ENCODE peak calls at places on chromosomes 6 and 20, in four cellular contexts. J, D, E and W are unnamed samples.

GRCh38 chr20:11159728-11160127 is 485.9 kb upstream of the JAG1 start:
- DNase-seq in J (no peak), D (peak; percentile 24), E (no peak), W (no peak)

GRCh38 chr6:28491984-28492317 is 23.6 kb downstream of the GPX6 start:
- DNase-seq in J (no peak), D (no peak), E (no peak), W (no peak)

GRCh38 chr6:32666420-32667300 is at the start of gene HLA-DQB1:
- DNase-seq in J (peak; percentile 44), D (no peak), E (peak; percentile 59), W (no peak)

GRCh38 chr6:74626288-74626687 is 579.6 kb downstream of the COL12A1 start:
- DNase-seq in J (no peak), D (no peak), E (no peak), W (no peak)

GRCh38 chr6:73309534-73309783 is 44.6 kb downstream of the DPPA5 start:
- DNase-seq in J (no peak), D (no peak), E (no peak), W (no peak)

GRCh38 chr20:1326031-1326930 is 2.7 kb downstream of the SDCBP2 start:
- DNase-seq in J (no peak), D (no peak), E (peak; percentile 4), W (no peak)

GRCh38 chr6:144094731-144095133 is 641 bp downstream of the SF3B5 start:
- DNase-seq in J (no peak), D (no peak), E (no peak), W (no peak)

GRCh38 chr20:21096321-21097043 is 9.7 kb downstream of the LINC00237 start:
- DNase-seq in J (no peak), D (no peak), E (no peak), W (no peak)

DNA sequence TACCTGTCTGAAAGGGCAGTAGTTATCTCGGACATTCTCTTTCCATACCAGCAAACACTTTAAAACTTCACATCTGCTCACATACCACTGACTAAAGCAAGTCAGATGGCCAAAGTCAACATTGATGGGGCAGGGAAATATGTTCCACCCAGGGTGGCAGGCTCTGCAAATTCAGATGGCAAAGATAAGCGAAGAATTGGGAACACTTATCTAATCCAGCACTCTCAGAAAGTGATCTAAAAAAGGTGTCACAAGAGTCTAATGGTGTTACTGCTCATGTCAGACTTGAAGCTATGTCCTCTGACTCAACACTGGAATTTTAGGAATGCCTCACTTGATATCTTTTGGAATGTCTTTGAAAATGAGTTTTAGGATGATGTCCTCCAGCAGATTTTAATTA is 1086.2 kb downstream of the KIF16B start:
- DNase-seq in J (no peak), D (no peak), E (no peak), W (no peak)
- H3K9me3 ChIP-seq in J (no peaks in the 10 kb centered on the region), D (peaks cover 1% of the 10 kb centered on the region), E (no peaks in the 10 kb centered on the region), W (no peaks in the 10 kb centered on the region)

GRCh38 chr20:45470939-45471338 is 1.4 kb downstream of the WFDC2 start:
- DNase-seq in J (no peak), D (no peak), E (no peak), W (no peak)
- H3K4me3 ChIP-seq in J (no peak overlapping the region), D (peak overlapping the region; percentile 19), E (peak overlapping the region; percentile 44), W (peak overlapping the region; percentile 27)

GRCh38 chr20:49284818-49285217 is 7.0 kb upstream of the ZNFX1 start:
- DNase-seq in J (no peak), D (no peak), E (no peak), W (no peak)

GRCh38 chr20:49282584-49283171 is 4.8 kb upstream of the ZNFX1 start:
- DNase-seq in J (peak; percentile 50), D (no peak), E (no peak), W (no peak)

GRCh38 chr20:49285233-49285668 is 7.4 kb upstream of the ZNFX1 start:
- DNase-seq in J (no peak), D (no peak), E (no peak), W (no peak)

GRCh38 chr20:49283176-49283702 is 5.4 kb upstream of the ZNFX1 start:
- DNase-seq in J (no peak), D (no peak), E (no peak), W (no peak)

GRCh38 chr20:49283703-49284625 is 6.1 kb upstream of the ZNFX1 start:
- DNase-seq in J (no peak), D (no peak), E (no peak), W (no peak)
- H3K9me3 ChIP-seq in J (peaks cover 7% of the 10 kb centered on the region), D (peaks cover 50% of the 10 kb centered on the region), E (peaks cover 59% of the 10 kb centered on the region), W (peaks cover 14% of the 10 kb centered on the region)

GRCh38 chr6:125779924-125780539 is 10.7 kb upstream of the NCOA7 start:
- DNase-seq in J (peak; percentile 61), D (peak; percentile 87), E (peak; percentile 86), W (peak; percentile 95)
- H3K4me3 ChIP-seq in J (peak overlapping the region; percentile 49), D (peak overlapping the region; percentile 46), E (peak overlapping the region; percentile 73), W (peak overlapping the region; percentile 93)